ENCODE peak calls at places on chromosomes 5 and 9, in five cellular contexts. S is D721Med, L is NCI-H1417, P is endothelial cell of umbilical vein, H is neural progenitor cell. Q is an unnamed sample.

GRCh38 chr5:91474201-91474600 is 91.1 kb upstream of the ARRDC3 start:
- DNase-seq in S (no peak), H (no peak), P (no peak), L (no peak), Q (no peak)

GRCh38 chr5:131751551-131751950 is 45.3 kb downstream of the FNIP1 start:
- DNase-seq in L (no peak), S (no peak), H (no peak), P (no peak), Q (no peak)

GRCh38 chr9:73423891-73424290 is 272.2 kb downstream of the ANXA1 start:
- DNase-seq in L (no peak), S (no peak), P (no peak), H (no peak), Q (no peak)

GRCh38 chr9:91197232-91198181 is 164.2 kb downstream of the AUH start:
- DNase-seq in P (peak; percentile 70), H (no peak), S (no peak), L (peak; percentile 22), Q (no peak)

GRCh38 chr9:15873573-15874177 is 320.8 kb downstream of the CCDC171 start:
- DNase-seq in L (no peak), P (peak; percentile 55), S (no peak), H (peak; percentile 63), Q (peak; percentile 27)

GRCh38 chr5:54037205-54037604 is 273.2 kb downstream of the ARL15 start:
- DNase-seq in P (no peak), L (no peak), S (no peak), H (no peak), Q (no peak)

GRCh38 chr5:89878140-89878570 is 531.4 kb downstream of the CETN3 start:
- DNase-seq in S (no peak), P (peak; percentile 13), H (peak; percentile 3), L (no peak), Q (peak; percentile 42)

GRCh38 chr5:138936968-138937345 is 61.8 kb upstream of the LRRTM2 start:
- DNase-seq in S (no peak), H (no peak), L (no peak), P (no peak), Q (no peak)

GRCh38 chr9:78296208-78296892 is 575 bp upstream of the PSAT1 start:
- DNase-seq in L (peak; percentile 86), P (peak; percentile 47), H (peak; percentile 75), S (no peak), Q (peak; percentile 28)

GRCh38 chr5:160175438-160176218 is 53.7 kb upstream of the FABP6 start:
- DNase-seq in H (no peak), L (no peak), P (no peak), S (no peak), Q (peak; percentile 75)

GRCh38 chr5:61919920-61920319 is 386.1 kb upstream of the KIF2A start:
- DNase-seq in P (no peak), S (no peak), L (peak; percentile 59), H (no peak), Q (peak; percentile 75)

GRCh38 chr5:153445875-153446567 is 44.4 kb upstream of the GRIA1 start:
- DNase-seq in H (no peak), L (peak; percentile 66), P (no peak), S (no peak), Q (no peak)

GRCh38 chr5:100406640-100407039 is 128.5 kb upstream of the FAM174A start:
- DNase-seq in H (no peak), P (no peak), S (no peak), L (no peak), Q (no peak)

Q was measured in NCI-H1436.